ENCODE peak calls at places on chromosomes 12 and 14, in seven cellular contexts. One of them, this sample, is unnamed.

GRCh38 chr14:87573581-87573980 is 419.4 kb downstream of the GALC start:
- DNase-seq in NCI-H1105: no peak
- DNase-seq in Calu3: no peak
- DNase-seq in prostate gland: no peak
- DNase-seq in stimulated activated CD4-positive, alpha-beta T cell treated with anti-CD3 and anti-CD28 coated beads, Interleukin-1b, Interleukin-23, amount 100 ng/mL, for 48 hours: no peak
- DNase-seq in anterior cingulate cortex: no peak
- DNase-seq in HCT116: no peak
- DNase-seq in this sample: no peak

GRCh38 chr12:1629338-1630080 is 478 bp downstream of the WNT5B start:
- DNase-seq in NCI-H1105: peak; percentile 34
- DNase-seq in Calu3: peak; percentile 9
- DNase-seq in prostate gland: no peak
- DNase-seq in stimulated activated CD4-positive, alpha-beta T cell treated with anti-CD3 and anti-CD28 coated beads, Interleukin-1b, Interleukin-23, amount 100 ng/mL, for 48 hours: no peak
- DNase-seq in anterior cingulate cortex: no peak
- DNase-seq in HCT116: no peak
- DNase-seq in this sample: no peak

GRCh38 chr14:61477845-61478438 is 156.6 kb downstream of the PRKCH start:
- DNase-seq in NCI-H1105: no peak
- DNase-seq in Calu3: peak; percentile 84
- DNase-seq in prostate gland: no peak
- DNase-seq in stimulated activated CD4-positive, alpha-beta T cell treated with anti-CD3 and anti-CD28 coated beads, Interleukin-1b, Interleukin-23, amount 100 ng/mL, for 48 hours: peak; percentile 74
- DNase-seq in anterior cingulate cortex: peak; percentile 38
- DNase-seq in HCT116: peak; percentile 40
- DNase-seq in this sample: no peak

GRCh38 chr12:108350511-108350910 is 11.4 kb upstream of the CMKLR1 start:
- DNase-seq in NCI-H1105: no peak
- DNase-seq in Calu3: no peak
- DNase-seq in prostate gland: no peak
- DNase-seq in stimulated activated CD4-positive, alpha-beta T cell treated with anti-CD3 and anti-CD28 coated beads, Interleukin-1b, Interleukin-23, amount 100 ng/mL, for 48 hours: no peak
- DNase-seq in anterior cingulate cortex: no peak
- DNase-seq in HCT116: no peak
- DNase-seq in this sample: no peak

GRCh38 chr14:44040561-44040960 is 466.5 kb downstream of the FSCB start:
- DNase-seq in NCI-H1105: no peak
- DNase-seq in Calu3: no peak
- DNase-seq in prostate gland: no peak
- DNase-seq in stimulated activated CD4-positive, alpha-beta T cell treated with anti-CD3 and anti-CD28 coated beads, Interleukin-1b, Interleukin-23, amount 100 ng/mL, for 48 hours: no peak
- DNase-seq in anterior cingulate cortex: no peak
- DNase-seq in HCT116: no peak
- DNase-seq in this sample: no peak

GRCh38 chr12:91434081-91434480 is 251.5 kb upstream of the DCN start:
- DNase-seq in NCI-H1105: no peak
- DNase-seq in Calu3: no peak
- DNase-seq in prostate gland: no peak
- DNase-seq in stimulated activated CD4-positive, alpha-beta T cell treated with anti-CD3 and anti-CD28 coated beads, Interleukin-1b, Interleukin-23, amount 100 ng/mL, for 48 hours: no peak
- DNase-seq in anterior cingulate cortex: no peak
- DNase-seq in HCT116: no peak
- DNase-seq in this sample: no peak

GRCh38 chr12:124640096-124640495 is 72.7 kb upstream of the NCOR2 start:
- DNase-seq in NCI-H1105: no peak
- DNase-seq in Calu3: no peak
- DNase-seq in prostate gland: no peak
- DNase-seq in stimulated activated CD4-positive, alpha-beta T cell treated with anti-CD3 and anti-CD28 coated beads, Interleukin-1b, Interleukin-23, amount 100 ng/mL, for 48 hours: no peak
- DNase-seq in anterior cingulate cortex: no peak
- DNase-seq in HCT116: no peak
- DNase-seq in this sample: no peak

GRCh38 chr12:45503887-45504286 is 225.6 kb upstream of the ARID2 start:
- DNase-seq in NCI-H1105: no peak
- DNase-seq in Calu3: no peak
- DNase-seq in prostate gland: no peak
- DNase-seq in stimulated activated CD4-positive, alpha-beta T cell treated with anti-CD3 and anti-CD28 coated beads, Interleukin-1b, Interleukin-23, amount 100 ng/mL, for 48 hours: no peak
- DNase-seq in anterior cingulate cortex: no peak
- DNase-seq in HCT116: no peak
- DNase-seq in this sample: no peak

GRCh38 chr12:2642896-2643425 is 151.8 kb upstream of the FKBP4 start:
- DNase-seq in NCI-H1105: no peak
- DNase-seq in Calu3: no peak
- DNase-seq in prostate gland: no peak
- DNase-seq in stimulated activated CD4-positive, alpha-beta T cell treated with anti-CD3 and anti-CD28 coated beads, Interleukin-1b, Interleukin-23, amount 100 ng/mL, for 48 hours: no peak
- DNase-seq in anterior cingulate cortex: no peak
- DNase-seq in HCT116: no peak
- DNase-seq in this sample: no peak

GRCh38 chr12:122318607-122319311 is 52.5 kb upstream of the VPS33A start:
- DNase-seq in NCI-H1105: no peak
- DNase-seq in Calu3: no peak
- DNase-seq in prostate gland: no peak
- DNase-seq in stimulated activated CD4-positive, alpha-beta T cell treated with anti-CD3 and anti-CD28 coated beads, Interleukin-1b, Interleukin-23, amount 100 ng/mL, for 48 hours: no peak
- DNase-seq in anterior cingulate cortex: no peak
- DNase-seq in HCT116: no peak
- DNase-seq in this sample: no peak

GRCh38 chr12:89390802-89391673 is 38.7 kb upstream of the DUSP6 start:
- DNase-seq in NCI-H1105: no peak
- DNase-seq in Calu3: no peak
- DNase-seq in prostate gland: no peak
- DNase-seq in stimulated activated CD4-positive, alpha-beta T cell treated with anti-CD3 and anti-CD28 coated beads, Interleukin-1b, Interleukin-23, amount 100 ng/mL, for 48 hours: no peak
- DNase-seq in anterior cingulate cortex: no peak
- DNase-seq in HCT116: no peak
- DNase-seq in this sample: no peak

GRCh38 chr12:40505327-40505726 is 186.9 kb upstream of the CNTN1 start:
- DNase-seq in NCI-H1105: no peak
- DNase-seq in Calu3: no peak
- DNase-seq in prostate gland: no peak
- DNase-seq in stimulated activated CD4-positive, alpha-beta T cell treated with anti-CD3 and anti-CD28 coated beads, Interleukin-1b, Interleukin-23, amount 100 ng/mL, for 48 hours: no peak
- DNase-seq in anterior cingulate cortex: no peak
- DNase-seq in HCT116: no peak
- DNase-seq in this sample: no peak

GRCh38 chr12:78645956-78646355 is 218.6 kb upstream of the SYT1 start:
- DNase-seq in NCI-H1105: no peak
- DNase-seq in Calu3: peak; percentile 15
- DNase-seq in prostate gland: no peak
- DNase-seq in stimulated activated CD4-positive, alpha-beta T cell treated with anti-CD3 and anti-CD28 coated beads, Interleukin-1b, Interleukin-23, amount 100 ng/mL, for 48 hours: no peak
- DNase-seq in anterior cingulate cortex: no peak
- DNase-seq in HCT116: no peak
- DNase-seq in this sample: no peak

This sample was measured in LNCaP clone FGC.